ENCODE peak calls at places on chromosomes 13 and 19, in five cellular contexts. E, L, C, D and I are unnamed samples.

GRCh38 chr19:56765107-56765506 is 75.4 kb downstream of the PEG3 start:
- DNase-seq in L (peak), E (no peak), D (peak), C (peak), I (no peak)

GRCh38 chr19:17488593-17489391 is 18.5 kb downstream of the SLC27A1 start:
- DNase-seq in E (peak), L (peak), C (no peak), D (peak), I (peak)

GRCh38 chr13:52968074-52968700 is 60.4 kb upstream of the OLFM4 start:
- DNase-seq in L (peak), E (peak), C (peak), D (peak), I (peak)

GRCh38 chr19:17090501-17091074 is 15.0 kb downstream of the MYO9B start:
- DNase-seq in E (no peak), L (no peak), C (no peak), D (no peak), I (no peak)

GRCh38 chr19:30895946-30896345 is 453.3 kb downstream of the TSHZ3 start:
- DNase-seq in C (no peak), E (no peak), D (no peak), L (no peak), I (no peak)

GRCh38 chr13:21683034-21683733 is 12.3 kb downstream of the FGF9 start:
- DNase-seq in C (no peak), L (peak), D (no peak), E (no peak), I (no peak)

GRCh38 chr19:35657904-35658700 is 8.2 kb upstream of the UPK1A start:
- DNase-seq in E (no peak), C (no peak), D (no peak), L (peak), I (no peak)

GRCh38 chr13:32720026-32720425 is 133.8 kb downstream of the PDS5B start:
- DNase-seq in L (no peak), E (no peak), D (no peak), C (no peak), I (no peak)

GRCh38 chr13:113552786-113553540 is 31.6 kb upstream of the TFDP1 start:
- DNase-seq in L (no peak), E (no peak), D (peak), C (no peak), I (no peak)

GRCh38 chr19:41795031-41795461 is 1.3 kb upstream of the CEACAM3 start:
- DNase-seq in D (peak), E (peak), C (no peak), L (peak), I (peak)

GRCh38 chr19:50203281-50204080 is at the start of gene MYH14:
- DNase-seq in L (peak), C (peak), E (no peak), D (peak), I (peak)

GRCh38 chr13:94906605-94907004 is 194.3 kb upstream of the SOX21 start:
- DNase-seq in L (no peak), E (no peak), C (no peak), D (no peak), I (no peak)